ENCODE peak calls at places on chromosomes 1 and 21, in nine cellular contexts. One of them, this sample, is unnamed. For H3K9me3, the result is how much of the 10 kb centered on the place peaks cover.

GRCh38 chr1:62142550-62142949 is 52.1 kb upstream of the L1TD1 start:
- DNase-seq in testis: no peak
- DNase-seq in psoas muscle: no peak
- DNase-seq in endothelial cell of umbilical vein: no peak
- DNase-seq in OCI-LY7: no peak
- DNase-seq in H1: peak
- DNase-seq in A549: no peak
- DNase-seq in Peyer's patch: no peak
- DNase-seq in fibroblast of lung: peak
- DNase-seq in this sample: peak

GRCh38 chr1:229027622-229028182 is 243.2 kb upstream of the RAB4A start:
- DNase-seq in Peyer's patch: peak
- DNase-seq in OCI-LY7: peak
- DNase-seq in A549: no peak
- DNase-seq in endothelial cell of umbilical vein: peak
- DNase-seq in psoas muscle: peak
- DNase-seq in H1: no peak
- DNase-seq in testis: no peak
- DNase-seq in fibroblast of lung: no peak
- DNase-seq in this sample: peak

GRCh38 chr1:205442051-205442721 is 13.7 kb downstream of the BLACAT1 start:
- DNase-seq in A549: no peak
- DNase-seq in endothelial cell of umbilical vein: no peak
- DNase-seq in psoas muscle: no peak
- DNase-seq in testis: no peak
- DNase-seq in Peyer's patch: no peak
- DNase-seq in fibroblast of lung: no peak
- DNase-seq in OCI-LY7: no peak
- DNase-seq in H1: no peak
- DNase-seq in this sample: peak

GRCh38 chr21:46560568-46561447 is 44.1 kb downstream of the S100B start:
- DNase-seq in OCI-LY7: peak
- DNase-seq in A549: no peak
- DNase-seq in endothelial cell of umbilical vein: no peak
- DNase-seq in fibroblast of lung: no peak
- DNase-seq in testis: no peak
- DNase-seq in psoas muscle: no peak
- DNase-seq in H1: no peak
- DNase-seq in Peyer's patch: no peak
- DNase-seq in this sample: no peak

GRCh38 chr1:212062832-212063438 is 27.4 kb downstream of the DTL start:
- DNase-seq in A549: peak
- DNase-seq in fibroblast of lung: peak
- DNase-seq in H1: no peak
- DNase-seq in psoas muscle: no peak
- DNase-seq in endothelial cell of umbilical vein: peak
- DNase-seq in OCI-LY7: peak
- DNase-seq in Peyer's patch: no peak
- DNase-seq in testis: no peak
- DNase-seq in this sample: no peak

GRCh38 chr1:165068716-165069115 is 287.8 kb downstream of the LMX1A start:
- DNase-seq in testis: no peak
- DNase-seq in Peyer's patch: no peak
- DNase-seq in psoas muscle: no peak
- DNase-seq in A549: no peak
- DNase-seq in OCI-LY7: no peak
- DNase-seq in endothelial cell of umbilical vein: no peak
- DNase-seq in H1: no peak
- DNase-seq in fibroblast of lung: no peak
- DNase-seq in this sample: peak

GRCh38 chr1:53439337-53440207 is 19.6 kb upstream of the DMRTB1 start:
- DNase-seq in endothelial cell of umbilical vein: no peak
- DNase-seq in A549: no peak
- DNase-seq in Peyer's patch: no peak
- DNase-seq in H1: no peak
- DNase-seq in testis: peak
- DNase-seq in OCI-LY7: no peak
- DNase-seq in fibroblast of lung: no peak
- DNase-seq in psoas muscle: no peak
- DNase-seq in this sample: no peak

GRCh38 chr1:220565670-220566069 is 37.7 kb downstream of the MARK1 start:
- DNase-seq in psoas muscle: no peak
- DNase-seq in endothelial cell of umbilical vein: no peak
- DNase-seq in fibroblast of lung: no peak
- DNase-seq in A549: no peak
- DNase-seq in Peyer's patch: no peak
- DNase-seq in H1: no peak
- DNase-seq in OCI-LY7: no peak
- DNase-seq in testis: no peak
- DNase-seq in this sample: no peak

GRCh38 chr21:26776320-26777021 is 68.7 kb downstream of the ADAMTS1 start:
- DNase-seq in fibroblast of lung: peak
- DNase-seq in H1: no peak
- DNase-seq in psoas muscle: no peak
- DNase-seq in testis: no peak
- DNase-seq in Peyer's patch: no peak
- DNase-seq in endothelial cell of umbilical vein: no peak
- DNase-seq in OCI-LY7: no peak
- DNase-seq in A549: no peak
- DNase-seq in this sample: no peak

GRCh38 chr1:170630977-170631376 is 33.0 kb upstream of the PRRX1 start:
- DNase-seq in H1: no peak
- DNase-seq in Peyer's patch: no peak
- DNase-seq in endothelial cell of umbilical vein: no peak
- DNase-seq in psoas muscle: no peak
- DNase-seq in testis: no peak
- DNase-seq in A549: no peak
- DNase-seq in fibroblast of lung: no peak
- DNase-seq in OCI-LY7: no peak
- DNase-seq in this sample: peak

GRCh38 chr1:229180161-229180560 is 90.8 kb upstream of the RAB4A start:
- DNase-seq in Peyer's patch: no peak
- DNase-seq in testis: no peak
- DNase-seq in A549: no peak
- DNase-seq in OCI-LY7: no peak
- DNase-seq in psoas muscle: no peak
- DNase-seq in endothelial cell of umbilical vein: no peak
- DNase-seq in H1: no peak
- DNase-seq in fibroblast of lung: no peak
- DNase-seq in this sample: no peak

GRCh38 chr1:46611691-46612221 is 4.9 kb downstream of the MOB3C start:
- DNase-seq in testis: no peak
- DNase-seq in H1: no peak
- DNase-seq in OCI-LY7: no peak
- DNase-seq in psoas muscle: no peak
- DNase-seq in A549: peak
- DNase-seq in fibroblast of lung: peak
- DNase-seq in Peyer's patch: no peak
- DNase-seq in endothelial cell of umbilical vein: no peak
- DNase-seq in this sample: peak

GRCh38 chr1:89780721-89781120 is 40.1 kb upstream of the LRRC8D start:
- DNase-seq in testis: no peak
- DNase-seq in Peyer's patch: no peak
- DNase-seq in psoas muscle: no peak
- DNase-seq in A549: peak
- DNase-seq in OCI-LY7: peak
- DNase-seq in fibroblast of lung: peak
- DNase-seq in H1: no peak
- DNase-seq in endothelial cell of umbilical vein: peak
- DNase-seq in this sample: no peak

GRCh38 chr1:153465728-153466625 is 5.5 kb upstream of the S100A7 start:
- DNase-seq in OCI-LY7: peak
- DNase-seq in fibroblast of lung: peak
- DNase-seq in endothelial cell of umbilical vein: peak
- DNase-seq in Peyer's patch: peak
- DNase-seq in testis: peak
- DNase-seq in A549: peak
- DNase-seq in H1: peak
- DNase-seq in psoas muscle: peak
- DNase-seq in this sample: peak

GRCh38 chr1:247385283-247385682 is 30.7 kb upstream of the NLRP3 start:
- DNase-seq in H1: no peak
- DNase-seq in testis: no peak
- DNase-seq in fibroblast of lung: peak
- DNase-seq in OCI-LY7: no peak
- DNase-seq in psoas muscle: no peak
- DNase-seq in Peyer's patch: no peak
- DNase-seq in endothelial cell of umbilical vein: no peak
- DNase-seq in A549: no peak
- DNase-seq in this sample: no peak

GRCh38 chr1:23366146-23366545 is 3.5 kb downstream of the ZNF436 start:
- DNase-seq in A549: no peak
- DNase-seq in psoas muscle: no peak
- DNase-seq in Peyer's patch: no peak
- DNase-seq in testis: no peak
- DNase-seq in H1: no peak
- DNase-seq in endothelial cell of umbilical vein: no peak
- DNase-seq in OCI-LY7: no peak
- DNase-seq in fibroblast of lung: no peak
- DNase-seq in this sample: no peak

GRCh38 chr1:26344147-26344920 is 9.6 kb downstream of the CRYBG2 start:
- DNase-seq in OCI-LY7: no peak
- DNase-seq in Peyer's patch: no peak
- DNase-seq in endothelial cell of umbilical vein: no peak
- DNase-seq in H1: no peak
- DNase-seq in testis: no peak
- DNase-seq in A549: no peak
- DNase-seq in fibroblast of lung: no peak
- DNase-seq in psoas muscle: no peak
- DNase-seq in this sample: no peak

GRCh38 chr1:247857069-247857985 is at the start of gene TRIM58:
- DNase-seq in OCI-LY7: no peak
- DNase-seq in fibroblast of lung: peak
- DNase-seq in A549: no peak
- DNase-seq in testis: peak
- DNase-seq in H1: peak
- DNase-seq in psoas muscle: no peak
- DNase-seq in endothelial cell of umbilical vein: no peak
- DNase-seq in Peyer's patch: no peak
- DNase-seq in this sample: no peak

GRCh38 chr1:95916616-95917015 is 682.6 kb downstream of the RWDD3 start:
- DNase-seq in psoas muscle: no peak
- DNase-seq in H1: no peak
- DNase-seq in fibroblast of lung: peak
- DNase-seq in Peyer's patch: no peak
- DNase-seq in endothelial cell of umbilical vein: peak
- DNase-seq in A549: no peak
- DNase-seq in testis: no peak
- DNase-seq in OCI-LY7: no peak
- DNase-seq in this sample: no peak

GRCh38 chr21:39180429-39181019 is 2.7 kb downstream of the PSMG1 start:
- DNase-seq in OCI-LY7: peak
- DNase-seq in A549: peak
- DNase-seq in testis: no peak
- DNase-seq in H1: no peak
- DNase-seq in Peyer's patch: no peak
- DNase-seq in endothelial cell of umbilical vein: peak
- DNase-seq in psoas muscle: no peak
- DNase-seq in fibroblast of lung: no peak
- DNase-seq in this sample: no peak
- TF ChIP-seq CTCF in OCI-LY7: peak
- TF ChIP-seq CTCF in A549: no peak
- TF ChIP-seq CTCF in testis: no peak
- TF ChIP-seq CTCF in H1: no peak
- TF ChIP-seq CTCF in Peyer's patch: no peak
- TF ChIP-seq CTCF in endothelial cell of umbilical vein: peak
- TF ChIP-seq CTCF in psoas muscle: no peak
- TF ChIP-seq CTCF in fibroblast of lung: peak
- TF ChIP-seq CTCF in this sample: peak

GRCh38 chr21:23950344-23950743 is 1656.9 kb downstream of the MRPL39 start:
- DNase-seq in fibroblast of lung: no peak
- DNase-seq in endothelial cell of umbilical vein: no peak
- DNase-seq in A549: no peak
- DNase-seq in psoas muscle: no peak
- DNase-seq in H1: no peak
- DNase-seq in testis: no peak
- DNase-seq in OCI-LY7: no peak
- DNase-seq in Peyer's patch: no peak
- DNase-seq in this sample: no peak

GRCh38 chr21:23955130-23955873 is 1652.0 kb downstream of the MRPL39 start:
- DNase-seq in fibroblast of lung: no peak
- DNase-seq in A549: no peak
- DNase-seq in psoas muscle: no peak
- DNase-seq in testis: no peak
- DNase-seq in OCI-LY7: no peak
- DNase-seq in Peyer's patch: no peak
- DNase-seq in endothelial cell of umbilical vein: no peak
- DNase-seq in H1: no peak
- DNase-seq in this sample: no peak

GRCh38 chr21:23951251-23951650 is 1656.0 kb downstream of the MRPL39 start:
- DNase-seq in fibroblast of lung: peak
- DNase-seq in OCI-LY7: no peak
- DNase-seq in A549: no peak
- DNase-seq in psoas muscle: no peak
- DNase-seq in Peyer's patch: no peak
- DNase-seq in H1: no peak
- DNase-seq in endothelial cell of umbilical vein: peak
- DNase-seq in testis: no peak
- DNase-seq in this sample: no peak

GRCh38 chr21:23949493-23949892 is 1657.8 kb downstream of the MRPL39 start:
- DNase-seq in H1: no peak
- DNase-seq in OCI-LY7: no peak
- DNase-seq in fibroblast of lung: no peak
- DNase-seq in Peyer's patch: no peak
- DNase-seq in psoas muscle: no peak
- DNase-seq in endothelial cell of umbilical vein: no peak
- DNase-seq in A549: no peak
- DNase-seq in testis: no peak
- DNase-seq in this sample: no peak

GRCh38 chr21:23952269-23952668 is 1655.0 kb downstream of the MRPL39 start:
- DNase-seq in psoas muscle: no peak
- DNase-seq in OCI-LY7: no peak
- DNase-seq in testis: no peak
- DNase-seq in fibroblast of lung: peak
- DNase-seq in Peyer's patch: no peak
- DNase-seq in H1: no peak
- DNase-seq in endothelial cell of umbilical vein: no peak
- DNase-seq in A549: no peak
- DNase-seq in this sample: no peak
- H3K9me3 ChIP-seq in psoas muscle: under half
- H3K9me3 ChIP-seq in OCI-LY7: under half
- H3K9me3 ChIP-seq in testis: under half
- H3K9me3 ChIP-seq in fibroblast of lung: under half
- H3K9me3 ChIP-seq in Peyer's patch: under half
- H3K9me3 ChIP-seq in H1: under half
- H3K9me3 ChIP-seq in endothelial cell of umbilical vein: under half
- H3K9me3 ChIP-seq in A549: under half
- H3K9me3 ChIP-seq in this sample: under half

GRCh38 chr1:169108897-169109560 is 2.5 kb downstream of the ATP1B1 start:
- DNase-seq in OCI-LY7: peak
- DNase-seq in testis: peak
- DNase-seq in fibroblast of lung: peak
- DNase-seq in A549: peak
- DNase-seq in endothelial cell of umbilical vein: no peak
- DNase-seq in psoas muscle: no peak
- DNase-seq in H1: no peak
- DNase-seq in Peyer's patch: no peak
- DNase-seq in this sample: peak
- H3K4me3 ChIP-seq in OCI-LY7: peak
- H3K4me3 ChIP-seq in testis: peak
- H3K4me3 ChIP-seq in fibroblast of lung: peak
- H3K4me3 ChIP-seq in A549: peak
- H3K4me3 ChIP-seq in endothelial cell of umbilical vein: no peak
- H3K4me3 ChIP-seq in psoas muscle: peak
- H3K4me3 ChIP-seq in H1: peak
- H3K4me3 ChIP-seq in Peyer's patch: peak
- H3K4me3 ChIP-seq in this sample: peak

GRCh38 chr1:88549536-88549935 is 134.5 kb upstream of the PKN2 start:
- DNase-seq in H1: no peak
- DNase-seq in psoas muscle: no peak
- DNase-seq in OCI-LY7: no peak
- DNase-seq in endothelial cell of umbilical vein: peak
- DNase-seq in Peyer's patch: no peak
- DNase-seq in A549: no peak
- DNase-seq in testis: no peak
- DNase-seq in fibroblast of lung: peak
- DNase-seq in this sample: no peak
- TF ChIP-seq CTCF in H1: no peak
- TF ChIP-seq CTCF in psoas muscle: peak
- TF ChIP-seq CTCF in OCI-LY7: peak
- TF ChIP-seq CTCF in endothelial cell of umbilical vein: no peak
- TF ChIP-seq CTCF in Peyer's patch: no peak
- TF ChIP-seq CTCF in A549: peak
- TF ChIP-seq CTCF in testis: no peak
- TF ChIP-seq CTCF in fibroblast of lung: peak
- TF ChIP-seq CTCF in this sample: peak